ENCODE peak calls at places on chromosomes 11 and 22, in five cellular contexts. One of them, this sample, is unnamed.

GRCh38 chr11:116309446-116309845 is 463.3 kb downstream of the BUD13 start:
- DNase-seq in WTC11: no peak
- DNase-seq in GM10248: no peak
- DNase-seq in neural crest cell: no peak
- DNase-seq in HFFc6: no peak
- DNase-seq in this sample: no peak

GRCh38 chr11:32430586-32431357 is 4.6 kb downstream of the WT1 start:
- DNase-seq in WTC11: peak
- DNase-seq in GM10248: no peak
- DNase-seq in neural crest cell: peak
- DNase-seq in HFFc6: no peak
- DNase-seq in this sample: peak

GRCh38 chr22:30214703-30215405 is 31.7 kb downstream of the LIF start:
- DNase-seq in WTC11: no peak
- DNase-seq in GM10248: no peak
- DNase-seq in neural crest cell: no peak
- DNase-seq in HFFc6: no peak
- DNase-seq in this sample: no peak

GRCh38 chr11:93857413-93858185 is 7.2 kb upstream of the VSTM5 start:
- DNase-seq in WTC11: no peak
- DNase-seq in GM10248: no peak
- DNase-seq in neural crest cell: no peak
- DNase-seq in HFFc6: no peak
- DNase-seq in this sample: no peak

GRCh38 chr11:73988227-73988626 is 5.6 kb upstream of the UCP2 start:
- DNase-seq in WTC11: no peak
- DNase-seq in GM10248: no peak
- DNase-seq in neural crest cell: no peak
- DNase-seq in HFFc6: no peak
- DNase-seq in this sample: no peak

GRCh38 chr11:131969261-131969660 is 598.8 kb downstream of the NTM start:
- DNase-seq in WTC11: no peak
- DNase-seq in GM10248: no peak
- DNase-seq in neural crest cell: no peak
- DNase-seq in HFFc6: no peak
- DNase-seq in this sample: no peak

GRCh38 chr11:35238882-35239281 is 99.9 kb downstream of the CD44 start:
- DNase-seq in WTC11: no peak
- DNase-seq in GM10248: no peak
- DNase-seq in neural crest cell: no peak
- DNase-seq in HFFc6: no peak
- DNase-seq in this sample: no peak

GRCh38 chr11:45993438-45994064 is 71.1 kb downstream of the LARGE2 start:
- DNase-seq in WTC11: no peak
- DNase-seq in GM10248: no peak
- DNase-seq in neural crest cell: no peak
- DNase-seq in HFFc6: no peak
- DNase-seq in this sample: no peak

GRCh38 chr11:31636983-31637382 is 127.4 kb downstream of the ELP4 start:
- DNase-seq in WTC11: no peak
- DNase-seq in GM10248: no peak
- DNase-seq in neural crest cell: no peak
- DNase-seq in HFFc6: no peak
- DNase-seq in this sample: no peak

GRCh38 chr11:120128392-120129172 is 9.3 kb downstream of the TRIM29 start:
- DNase-seq in WTC11: no peak
- DNase-seq in GM10248: no peak
- DNase-seq in neural crest cell: no peak
- DNase-seq in HFFc6: peak
- DNase-seq in this sample: no peak

GRCh38 chr11:13140028-13140870 is 131.1 kb downstream of the RASSF10 start:
- DNase-seq in WTC11: no peak
- DNase-seq in GM10248: peak
- DNase-seq in neural crest cell: no peak
- DNase-seq in HFFc6: no peak
- DNase-seq in this sample: peak

GRCh38 chr11:118175031-118175531 is 1.4 kb downstream of the SCN2B start:
- DNase-seq in WTC11: no peak
- DNase-seq in GM10248: no peak
- DNase-seq in neural crest cell: no peak
- DNase-seq in HFFc6: peak
- DNase-seq in this sample: peak

GRCh38 chr11:31887180-31887579 is 76.1 kb upstream of the PAX6 start:
- DNase-seq in WTC11: peak
- DNase-seq in GM10248: no peak
- DNase-seq in neural crest cell: no peak
- DNase-seq in HFFc6: no peak
- DNase-seq in this sample: no peak

GRCh38 chr11:130122141-130122575 is 37.4 kb upstream of the ST14 start:
- DNase-seq in WTC11: no peak
- DNase-seq in GM10248: no peak
- DNase-seq in neural crest cell: no peak
- DNase-seq in HFFc6: no peak
- DNase-seq in this sample: no peak

GRCh38 chr11:65410936-65411680 is 11.5 kb upstream of the NEAT1 start:
- DNase-seq in WTC11: peak
- DNase-seq in GM10248: no peak
- DNase-seq in neural crest cell: no peak
- DNase-seq in HFFc6: no peak
- DNase-seq in this sample: no peak

GRCh38 chr11:36056160-36056751 is 112.4 kb downstream of the LDLRAD3 start:
- DNase-seq in WTC11: peak
- DNase-seq in GM10248: peak
- DNase-seq in neural crest cell: peak
- DNase-seq in HFFc6: peak
- DNase-seq in this sample: peak

GRCh38 chr11:69199583-69200295 is 44.0 kb downstream of the SMIM38 start:
- DNase-seq in WTC11: no peak
- DNase-seq in GM10248: no peak
- DNase-seq in neural crest cell: no peak
- DNase-seq in HFFc6: no peak
- DNase-seq in this sample: no peak

GRCh38 chr11:109425554-109425953 is 3.6 kb downstream of the C11orf87 start:
- DNase-seq in WTC11: no peak
- DNase-seq in GM10248: no peak
- DNase-seq in neural crest cell: no peak
- DNase-seq in HFFc6: no peak
- DNase-seq in this sample: no peak

GRCh38 chr11:85875505-85875904 is 20.3 kb downstream of the CCDC83 start:
- DNase-seq in WTC11: no peak
- DNase-seq in GM10248: no peak
- DNase-seq in neural crest cell: no peak
- DNase-seq in HFFc6: peak
- DNase-seq in this sample: peak

GRCh38 chr11:1041471-1041870 is 5.0 kb upstream of the MUC6 start:
- DNase-seq in WTC11: no peak
- DNase-seq in GM10248: no peak
- DNase-seq in neural crest cell: no peak
- DNase-seq in HFFc6: no peak
- DNase-seq in this sample: no peak

GRCh38 chr11:67420646-67421420 is 5.4 kb downstream of the CARNS1 start:
- DNase-seq in WTC11: peak
- DNase-seq in GM10248: peak
- DNase-seq in neural crest cell: peak
- DNase-seq in HFFc6: peak
- DNase-seq in this sample: peak

GRCh38 chr11:1460396-1460795 is 26.2 kb downstream of the MOB2 start:
- DNase-seq in WTC11: no peak
- DNase-seq in GM10248: no peak
- DNase-seq in neural crest cell: no peak
- DNase-seq in HFFc6: no peak
- DNase-seq in this sample: no peak

GRCh38 chr22:29352778-29353177 is 35.6 kb downstream of the AP1B1 start:
- DNase-seq in WTC11: no peak
- DNase-seq in GM10248: no peak
- DNase-seq in neural crest cell: no peak
- DNase-seq in HFFc6: no peak
- DNase-seq in this sample: no peak

GRCh38 chr11:120058931-120059330 is 79.0 kb downstream of the TRIM29 start:
- DNase-seq in WTC11: no peak
- DNase-seq in GM10248: no peak
- DNase-seq in neural crest cell: no peak
- DNase-seq in HFFc6: no peak
- DNase-seq in this sample: no peak

GRCh38 chr11:68956142-68956541 is 24.6 kb downstream of the MRGPRD start:
- DNase-seq in WTC11: peak
- DNase-seq in GM10248: peak
- DNase-seq in neural crest cell: peak
- DNase-seq in HFFc6: no peak
- DNase-seq in this sample: no peak

GRCh38 chr11:130102457-130103249 is 33.0 kb downstream of the APLP2 start:
- DNase-seq in WTC11: no peak
- DNase-seq in GM10248: no peak
- DNase-seq in neural crest cell: no peak
- DNase-seq in HFFc6: no peak
- DNase-seq in this sample: no peak

GRCh38 chr11:65785329-65786007 is 1.4 kb upstream of the OVOL1 start:
- DNase-seq in WTC11: no peak
- DNase-seq in GM10248: no peak
- DNase-seq in neural crest cell: no peak
- DNase-seq in HFFc6: no peak
- DNase-seq in this sample: no peak

GRCh38 chr22:17501679-17502285 is 61.5 kb upstream of the SLC25A18 start:
- DNase-seq in WTC11: no peak
- DNase-seq in GM10248: peak
- DNase-seq in neural crest cell: peak
- DNase-seq in HFFc6: peak
- DNase-seq in this sample: peak

GRCh38 chr22:35419756-35420155 is 19.8 kb downstream of the MCM5 start:
- DNase-seq in WTC11: no peak
- DNase-seq in GM10248: no peak
- DNase-seq in neural crest cell: no peak
- DNase-seq in HFFc6: no peak
- DNase-seq in this sample: no peak

GRCh38 chr11:9120659-9121350 is 29.4 kb upstream of the SCUBE2 start:
- DNase-seq in WTC11: peak
- DNase-seq in GM10248: no peak
- DNase-seq in neural crest cell: no peak
- DNase-seq in HFFc6: no peak
- DNase-seq in this sample: peak

GRCh38 chr11:113468666-113469345 is 6.4 kb downstream of the DRD2 start:
- DNase-seq in WTC11: no peak
- DNase-seq in GM10248: no peak
- DNase-seq in neural crest cell: no peak
- DNase-seq in HFFc6: no peak
- DNase-seq in this sample: no peak

GRCh38 chr11:44572884-44573283 is 7.4 kb downstream of the CD82 start:
- DNase-seq in WTC11: peak
- DNase-seq in GM10248: no peak
- DNase-seq in neural crest cell: no peak
- DNase-seq in HFFc6: no peak
- DNase-seq in this sample: no peak

GRCh38 chr22:45481661-45482060 is 21.0 kb upstream of the FBLN1 start:
- DNase-seq in WTC11: no peak
- DNase-seq in GM10248: no peak
- DNase-seq in neural crest cell: no peak
- DNase-seq in HFFc6: no peak
- DNase-seq in this sample: no peak

GRCh38 chr22:45483319-45483718 is 19.4 kb upstream of the FBLN1 start:
- DNase-seq in WTC11: no peak
- DNase-seq in GM10248: no peak
- DNase-seq in neural crest cell: no peak
- DNase-seq in HFFc6: no peak
- DNase-seq in this sample: no peak

GRCh38 chr22:45483918-45484499 is 18.7 kb upstream of the FBLN1 start:
- DNase-seq in WTC11: no peak
- DNase-seq in GM10248: no peak
- DNase-seq in neural crest cell: no peak
- DNase-seq in HFFc6: no peak
- DNase-seq in this sample: no peak

GRCh38 chr22:45480717-45481116 is 22.0 kb upstream of the FBLN1 start:
- DNase-seq in WTC11: no peak
- DNase-seq in GM10248: no peak
- DNase-seq in neural crest cell: no peak
- DNase-seq in HFFc6: no peak
- DNase-seq in this sample: no peak

DNA sequence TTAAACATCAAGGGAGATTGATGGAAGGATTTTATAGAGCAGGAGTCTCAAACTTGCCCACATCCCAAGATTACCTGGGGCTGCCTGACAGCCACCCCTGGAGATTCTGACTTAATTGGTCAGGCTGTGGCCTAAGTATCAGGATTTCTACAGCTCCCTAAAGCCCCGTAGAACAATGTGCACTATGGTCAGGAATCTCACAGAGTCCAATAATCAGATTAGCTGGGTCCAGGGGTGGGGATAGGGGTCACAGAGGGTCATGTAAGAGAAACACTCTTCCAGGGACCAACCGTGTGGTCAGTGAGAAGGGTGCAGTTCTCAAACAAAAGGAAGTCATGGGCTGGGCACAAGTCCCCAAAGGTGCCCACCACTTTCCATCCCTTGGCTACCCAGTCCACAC is 20.5 kb upstream of the FBLN1 start:
- DNase-seq in WTC11: no peak
- DNase-seq in GM10248: no peak
- DNase-seq in neural crest cell: no peak
- DNase-seq in HFFc6: no peak
- DNase-seq in this sample: no peak
- TF ChIP-seq CTCF in WTC11: no peak
- TF ChIP-seq CTCF in GM10248: no peak
- TF ChIP-seq CTCF in neural crest cell: no peak
- TF ChIP-seq CTCF in HFFc6: no peak
- TF ChIP-seq CTCF in this sample: no peak

GRCh38 chr11:70226967-70227366 is 23.9 kb downstream of the FADD start:
- DNase-seq in WTC11: peak
- DNase-seq in GM10248: no peak
- DNase-seq in neural crest cell: no peak
- DNase-seq in HFFc6: no peak
- DNase-seq in this sample: no peak
- TF ChIP-seq CTCF in WTC11: peak
- TF ChIP-seq CTCF in GM10248: no peak
- TF ChIP-seq CTCF in neural crest cell: peak
- TF ChIP-seq CTCF in HFFc6: peak
- TF ChIP-seq CTCF in this sample: no peak

DNA sequence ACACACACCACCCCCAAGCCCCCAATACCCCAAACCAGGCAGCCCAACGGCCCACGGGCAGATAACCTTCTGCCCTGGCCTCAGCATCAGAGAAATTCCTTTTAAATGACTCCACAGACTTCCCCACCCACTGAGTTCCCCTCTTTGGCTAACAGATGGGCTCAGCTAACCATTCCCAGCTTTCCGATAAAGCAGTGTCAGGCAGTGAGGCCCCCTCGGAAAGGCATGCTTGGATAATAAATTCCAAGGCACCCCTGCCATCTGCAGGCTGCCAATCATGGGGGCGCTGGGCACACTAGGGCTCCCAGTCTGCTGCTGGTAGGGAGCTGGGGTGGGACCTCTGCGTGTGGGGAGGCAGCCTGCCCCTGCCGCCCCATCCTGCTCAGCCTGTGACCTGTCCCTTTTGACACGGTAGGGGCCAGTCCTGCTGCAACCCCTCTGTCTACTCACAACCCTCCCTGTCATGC is 453.6 kb downstream of the MIAT start:
- DNase-seq in WTC11: no peak
- DNase-seq in GM10248: no peak
- DNase-seq in neural crest cell: no peak
- DNase-seq in HFFc6: no peak
- DNase-seq in this sample: peak
- TF ChIP-seq CTCF in WTC11: no peak
- TF ChIP-seq CTCF in GM10248: no peak
- TF ChIP-seq CTCF in neural crest cell: no peak
- TF ChIP-seq CTCF in HFFc6: no peak
- TF ChIP-seq CTCF in this sample: no peak

GRCh38 chr11:79159657-79160450 is 281.0 kb downstream of the TENM4 start:
- DNase-seq in WTC11: no peak
- DNase-seq in GM10248: no peak
- DNase-seq in neural crest cell: no peak
- DNase-seq in HFFc6: no peak
- DNase-seq in this sample: no peak
- TF ChIP-seq CTCF in WTC11: no peak
- TF ChIP-seq CTCF in GM10248: no peak
- TF ChIP-seq CTCF in neural crest cell: peak
- TF ChIP-seq CTCF in HFFc6: peak
- TF ChIP-seq CTCF in this sample: peak

This sample was measured in cardiac muscle cell.